ENCODE peak calls at places on chromosomes 7 and 10, in seven cellular contexts. One of them, this sample, is unnamed.

GRCh38 chr10:2963889-2964631 is 103.3 kb upstream of the PFKP start:
- DNase-seq in BJ: no peak
- DNase-seq in mammary epithelial cell: no peak
- DNase-seq in colonic mucosa: no peak
- DNase-seq in sigmoid colon: no peak
- DNase-seq in AG04449: no peak
- DNase-seq in hepatocyte: no peak
- DNase-seq in this sample: no peak

GRCh38 chr10:121813211-121813812 is 114.5 kb downstream of the ATE1 start:
- DNase-seq in BJ: no peak
- DNase-seq in mammary epithelial cell: no peak
- DNase-seq in colonic mucosa: no peak
- DNase-seq in sigmoid colon: no peak
- DNase-seq in AG04449: no peak
- DNase-seq in hepatocyte: peak
- DNase-seq in this sample: no peak

GRCh38 chr7:118918556-118918955 is 694.1 kb downstream of the ANKRD7 start:
- DNase-seq in BJ: no peak
- DNase-seq in mammary epithelial cell: peak
- DNase-seq in colonic mucosa: no peak
- DNase-seq in sigmoid colon: no peak
- DNase-seq in AG04449: no peak
- DNase-seq in hepatocyte: peak
- DNase-seq in this sample: no peak

GRCh38 chr10:129786216-129786615 is 177.9 kb downstream of the EBF3 start:
- DNase-seq in BJ: no peak
- DNase-seq in mammary epithelial cell: no peak
- DNase-seq in colonic mucosa: no peak
- DNase-seq in sigmoid colon: no peak
- DNase-seq in AG04449: no peak
- DNase-seq in hepatocyte: no peak
- DNase-seq in this sample: no peak

GRCh38 chr7:16344927-16345326 is 76.4 kb downstream of the CRPPA start:
- DNase-seq in BJ: no peak
- DNase-seq in mammary epithelial cell: no peak
- DNase-seq in colonic mucosa: no peak
- DNase-seq in sigmoid colon: no peak
- DNase-seq in AG04449: no peak
- DNase-seq in hepatocyte: no peak
- DNase-seq in this sample: no peak

GRCh38 chr7:90178592-90179279 is 24.5 kb downstream of the STEAP1 start:
- DNase-seq in BJ: no peak
- DNase-seq in mammary epithelial cell: peak
- DNase-seq in colonic mucosa: no peak
- DNase-seq in sigmoid colon: no peak
- DNase-seq in AG04449: no peak
- DNase-seq in hepatocyte: peak
- DNase-seq in this sample: peak

GRCh38 chr10:113099431-113100298 is 149.6 kb downstream of the TCF7L2 start:
- DNase-seq in BJ: no peak
- DNase-seq in mammary epithelial cell: peak
- DNase-seq in colonic mucosa: no peak
- DNase-seq in sigmoid colon: no peak
- DNase-seq in AG04449: no peak
- DNase-seq in hepatocyte: peak
- DNase-seq in this sample: no peak

GRCh38 chr10:120950103-120950561 is 99.0 kb downstream of the WDR11 start:
- DNase-seq in BJ: no peak
- DNase-seq in mammary epithelial cell: peak
- DNase-seq in colonic mucosa: no peak
- DNase-seq in sigmoid colon: no peak
- DNase-seq in AG04449: no peak
- DNase-seq in hepatocyte: peak
- DNase-seq in this sample: no peak

GRCh38 chr7:55065511-55066229 is 46.9 kb downstream of the EGFR start:
- DNase-seq in BJ: no peak
- DNase-seq in mammary epithelial cell: peak
- DNase-seq in colonic mucosa: no peak
- DNase-seq in sigmoid colon: no peak
- DNase-seq in AG04449: peak
- DNase-seq in hepatocyte: peak
- DNase-seq in this sample: no peak

GRCh38 chr7:33854178-33854577 is 51.2 kb upstream of the BMPER start:
- DNase-seq in BJ: peak
- DNase-seq in mammary epithelial cell: peak
- DNase-seq in colonic mucosa: no peak
- DNase-seq in sigmoid colon: no peak
- DNase-seq in AG04449: no peak
- DNase-seq in hepatocyte: no peak
- DNase-seq in this sample: no peak

GRCh38 chr7:118183254-118183585 is 744 bp upstream of the LSM8 start:
- DNase-seq in BJ: no peak
- DNase-seq in mammary epithelial cell: peak
- DNase-seq in colonic mucosa: no peak
- DNase-seq in sigmoid colon: no peak
- DNase-seq in AG04449: no peak
- DNase-seq in hepatocyte: no peak
- DNase-seq in this sample: no peak

GRCh38 chr10:4034907-4035581 is 250.0 kb upstream of the KLF6 start:
- DNase-seq in BJ: no peak
- DNase-seq in mammary epithelial cell: no peak
- DNase-seq in colonic mucosa: no peak
- DNase-seq in sigmoid colon: no peak
- DNase-seq in AG04449: peak
- DNase-seq in hepatocyte: peak
- DNase-seq in this sample: peak
- H3K4me3 ChIP-seq in BJ: peak
- H3K4me3 ChIP-seq in mammary epithelial cell: no peak
- H3K4me3 ChIP-seq in colonic mucosa: no peak
- H3K4me3 ChIP-seq in sigmoid colon: peak
- H3K4me3 ChIP-seq in AG04449: peak
- H3K4me3 ChIP-seq in hepatocyte: no peak
- H3K4me3 ChIP-seq in this sample: no peak

GRCh38 chr10:73646598-73647041 is 5.3 kb upstream of the MYOZ1 start:
- DNase-seq in BJ: no peak
- DNase-seq in mammary epithelial cell: no peak
- DNase-seq in colonic mucosa: no peak
- DNase-seq in sigmoid colon: no peak
- DNase-seq in AG04449: no peak
- DNase-seq in hepatocyte: no peak
- DNase-seq in this sample: no peak

GRCh38 chr10:73644767-73645166 is 3.5 kb upstream of the MYOZ1 start:
- DNase-seq in BJ: no peak
- DNase-seq in mammary epithelial cell: no peak
- DNase-seq in colonic mucosa: no peak
- DNase-seq in sigmoid colon: no peak
- DNase-seq in AG04449: no peak
- DNase-seq in hepatocyte: no peak
- DNase-seq in this sample: no peak

GRCh38 chr10:73643362-73643761 is 2.1 kb upstream of the MYOZ1 start:
- DNase-seq in BJ: no peak
- DNase-seq in mammary epithelial cell: no peak
- DNase-seq in colonic mucosa: no peak
- DNase-seq in sigmoid colon: no peak
- DNase-seq in AG04449: no peak
- DNase-seq in hepatocyte: no peak
- DNase-seq in this sample: no peak

GRCh38 chr10:73641272-73642060 is at the start of gene MYOZ1:
- DNase-seq in BJ: peak
- DNase-seq in mammary epithelial cell: peak
- DNase-seq in colonic mucosa: no peak
- DNase-seq in sigmoid colon: no peak
- DNase-seq in AG04449: no peak
- DNase-seq in hepatocyte: no peak
- DNase-seq in this sample: no peak

GRCh38 chr10:73644015-73644743 is 2.9 kb upstream of the MYOZ1 start:
- DNase-seq in BJ: peak
- DNase-seq in mammary epithelial cell: peak
- DNase-seq in colonic mucosa: peak
- DNase-seq in sigmoid colon: peak
- DNase-seq in AG04449: no peak
- DNase-seq in hepatocyte: peak
- DNase-seq in this sample: peak
- H3K4me3 ChIP-seq in BJ: no peak
- H3K4me3 ChIP-seq in mammary epithelial cell: no peak
- H3K4me3 ChIP-seq in colonic mucosa: no peak
- H3K4me3 ChIP-seq in sigmoid colon: no peak
- H3K4me3 ChIP-seq in AG04449: no peak
- H3K4me3 ChIP-seq in hepatocyte: no peak
- H3K4me3 ChIP-seq in this sample: no peak

DNA sequence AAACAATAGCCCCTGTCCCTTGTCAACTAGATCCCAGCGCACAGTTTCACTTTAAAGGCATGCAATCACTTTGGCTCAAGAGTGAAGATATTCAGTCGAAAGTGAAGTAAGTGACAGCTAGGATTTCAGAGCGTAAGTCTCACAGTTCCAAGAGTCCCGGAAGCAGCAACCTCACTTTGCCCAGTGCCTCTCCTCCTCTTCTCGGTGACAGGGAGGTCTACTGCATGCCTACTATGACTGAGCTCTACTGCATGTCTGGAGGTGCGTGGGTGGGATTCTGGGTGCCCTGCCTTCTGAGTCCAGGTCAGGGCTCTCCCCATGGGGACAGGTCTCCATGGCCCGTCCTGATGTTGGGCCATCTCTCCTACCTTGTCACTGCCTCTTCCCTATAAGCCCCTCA is 17.0 kb downstream of the PRKCQ start:
- DNase-seq in BJ: no peak
- DNase-seq in mammary epithelial cell: no peak
- DNase-seq in colonic mucosa: no peak
- DNase-seq in sigmoid colon: no peak
- DNase-seq in AG04449: no peak
- DNase-seq in hepatocyte: no peak
- DNase-seq in this sample: peak
- H3K4me3 ChIP-seq in BJ: no peak
- H3K4me3 ChIP-seq in mammary epithelial cell: no peak
- H3K4me3 ChIP-seq in colonic mucosa: no peak
- H3K4me3 ChIP-seq in sigmoid colon: no peak
- H3K4me3 ChIP-seq in AG04449: no peak
- H3K4me3 ChIP-seq in hepatocyte: no peak
- H3K4me3 ChIP-seq in this sample: no peak

DNA sequence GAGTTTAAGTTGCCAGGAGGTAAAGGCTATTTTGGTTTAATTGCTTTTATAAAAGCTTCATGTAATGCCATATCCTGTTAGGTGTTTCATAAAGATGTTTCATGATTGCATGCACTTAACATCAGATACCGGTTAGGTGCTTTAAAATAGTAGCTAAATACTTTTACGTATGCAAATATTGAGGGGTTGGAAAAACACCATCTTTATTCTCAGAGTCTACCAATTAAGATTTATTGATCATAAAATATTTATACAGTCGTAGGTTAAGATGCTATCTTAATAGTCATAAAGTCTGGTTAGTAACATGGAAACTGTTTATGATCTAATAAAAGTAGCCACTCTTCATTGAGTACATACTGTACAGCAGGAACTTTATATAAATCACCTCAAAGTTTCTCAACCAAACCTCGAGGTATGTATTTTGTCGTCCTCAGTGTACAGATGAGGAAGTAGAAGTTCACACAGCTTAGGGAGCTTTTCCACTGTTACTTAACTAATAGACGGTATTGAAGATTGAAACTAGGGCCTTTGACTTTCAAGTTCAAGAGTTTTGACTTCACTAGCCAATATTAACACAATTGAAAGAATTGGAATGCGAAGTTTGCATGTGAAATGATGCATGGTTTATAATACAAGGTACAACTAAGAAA is 897.1 kb downstream of the GATA3 start:
- DNase-seq in BJ: no peak
- DNase-seq in mammary epithelial cell: no peak
- DNase-seq in colonic mucosa: no peak
- DNase-seq in sigmoid colon: no peak
- DNase-seq in AG04449: no peak
- DNase-seq in hepatocyte: no peak
- DNase-seq in this sample: no peak
- H3K4me3 ChIP-seq in BJ: no peak
- H3K4me3 ChIP-seq in mammary epithelial cell: no peak
- H3K4me3 ChIP-seq in colonic mucosa: no peak
- H3K4me3 ChIP-seq in sigmoid colon: no peak
- H3K4me3 ChIP-seq in AG04449: no peak
- H3K4me3 ChIP-seq in hepatocyte: no peak
- H3K4me3 ChIP-seq in this sample: no peak

DNA sequence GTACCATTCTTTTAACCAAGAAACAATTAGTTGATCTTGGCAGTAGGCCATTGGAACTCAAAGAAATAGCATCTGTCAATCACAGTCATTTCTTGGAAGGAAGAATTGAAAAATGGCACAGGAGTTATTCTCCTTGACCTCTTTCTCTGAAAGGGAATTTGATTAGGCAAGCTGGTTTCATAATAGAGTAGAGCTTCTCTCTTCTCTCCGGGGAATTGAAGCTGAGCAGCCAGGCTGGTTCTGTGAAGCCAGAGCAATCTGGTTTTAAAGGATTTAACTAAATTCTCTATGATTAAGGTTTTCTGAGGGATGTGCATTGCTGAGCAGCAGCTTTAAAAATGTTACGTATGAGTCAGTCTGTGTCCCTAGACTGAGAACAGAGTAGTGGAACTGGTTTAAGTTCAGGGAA is 70.2 kb downstream of the AHCYL2 start:
- DNase-seq in BJ: no peak
- DNase-seq in mammary epithelial cell: peak
- DNase-seq in colonic mucosa: no peak
- DNase-seq in sigmoid colon: peak
- DNase-seq in AG04449: peak
- DNase-seq in hepatocyte: peak
- DNase-seq in this sample: no peak
- H3K4me3 ChIP-seq in BJ: no peak
- H3K4me3 ChIP-seq in mammary epithelial cell: no peak
- H3K4me3 ChIP-seq in colonic mucosa: no peak
- H3K4me3 ChIP-seq in sigmoid colon: no peak
- H3K4me3 ChIP-seq in AG04449: no peak
- H3K4me3 ChIP-seq in hepatocyte: no peak
- H3K4me3 ChIP-seq in this sample: no peak

This sample was measured in small intestine.